ENCODE peak calls at places on chromosomes 11 and 22, in seven cellular contexts. G, T, A, E, U, F and M are unnamed samples.

GRCh38 chr11:10526974-10527918 is 13.7 kb downstream of the RNF141 start:
- DNase-seq in F (no peak), E (no peak), G (no peak), A (no peak), T (no peak), U (no peak), M (no peak)

GRCh38 chr11:2730323-2731284 is 30.8 kb upstream of the KCNQ1OT1 start:
- DNase-seq in T (no peak), F (no peak), A (no peak), G (no peak), E (no peak), U (no peak), M (peak)

GRCh38 chr11:110858556-110858921 is 146.3 kb upstream of the ARHGAP20 start:
- DNase-seq in T (no peak), F (peak), E (no peak), U (peak), A (no peak), G (peak), M (peak)

GRCh38 chr11:120235024-120235628 is 4.8 kb upstream of the POU2F3 start:
- DNase-seq in G (peak), A (peak), F (peak), U (no peak), E (no peak), T (peak), M (peak)

GRCh38 chr11:126162286-126163030 is 49.0 kb downstream of the RPUSD4 start:
- DNase-seq in E (no peak), F (no peak), U (peak), A (no peak), G (no peak), T (no peak), M (no peak)

GRCh38 chr11:77213589-77214428 is 85.8 kb downstream of the MYO7A start:
- DNase-seq in F (no peak), G (no peak), E (no peak), A (no peak), T (no peak), U (no peak), M (no peak)

GRCh38 chr11:17563961-17564686 is 17.1 kb downstream of the OTOG start:
- DNase-seq in U (no peak), E (peak), G (no peak), F (no peak), A (no peak), T (peak), M (no peak)

GRCh38 chr22:39239561-39240423 is 5.0 kb downstream of the PDGFB start:
- DNase-seq in E (peak), U (no peak), F (no peak), G (peak), T (no peak), A (no peak), M (peak)

GRCh38 chr22:36929621-36930020 is 16.2 kb downstream of the CSF2RB start:
- DNase-seq in F (no peak), E (no peak), G (no peak), A (no peak), T (no peak), U (no peak), M (no peak)

GRCh38 chr11:10303558-10304363 is 1.1 kb upstream of the ADM start:
- DNase-seq in F (no peak), A (peak), U (peak), E (peak), T (peak), G (peak), M (peak)

GRCh38 chr22:39150848-39151215 is 1.6 kb downstream of the CBX7 start:
- DNase-seq in E (no peak), A (no peak), G (no peak), T (no peak), U (no peak), F (no peak), M (no peak)

GRCh38 chr11:20937826-20938225 is 268.4 kb downstream of the NELL1 start:
- DNase-seq in G (no peak), T (no peak), A (no peak), U (no peak), F (no peak), E (no peak), M (no peak)

GRCh38 chr11:130645164-130645859 is 196.9 kb downstream of the ADAMTS15 start:
- DNase-seq in U (no peak), G (no peak), T (no peak), A (no peak), E (no peak), F (no peak), M (no peak)

GRCh38 chr11:74084796-74085541 is 76.1 kb upstream of the UCP3 start:
- DNase-seq in E (no peak), U (no peak), F (no peak), A (no peak), G (no peak), T (no peak), M (no peak)

GRCh38 chr22:39287076-39287743 is 32.2 kb downstream of the RPL3 start:
- DNase-seq in F (no peak), T (peak), E (no peak), U (no peak), G (peak), A (no peak), M (no peak)

GRCh38 chr11:2691355-2691761 is 8.4 kb downstream of the KCNQ1OT1 start:
- DNase-seq in G (no peak), F (no peak), A (no peak), E (peak), T (no peak), U (peak), M (no peak)

GRCh38 chr11:120255519-120255866 is 15.6 kb downstream of the POU2F3 start:
- DNase-seq in A (no peak), F (no peak), E (no peak), T (no peak), G (no peak), U (no peak), M (no peak)

DNA sequence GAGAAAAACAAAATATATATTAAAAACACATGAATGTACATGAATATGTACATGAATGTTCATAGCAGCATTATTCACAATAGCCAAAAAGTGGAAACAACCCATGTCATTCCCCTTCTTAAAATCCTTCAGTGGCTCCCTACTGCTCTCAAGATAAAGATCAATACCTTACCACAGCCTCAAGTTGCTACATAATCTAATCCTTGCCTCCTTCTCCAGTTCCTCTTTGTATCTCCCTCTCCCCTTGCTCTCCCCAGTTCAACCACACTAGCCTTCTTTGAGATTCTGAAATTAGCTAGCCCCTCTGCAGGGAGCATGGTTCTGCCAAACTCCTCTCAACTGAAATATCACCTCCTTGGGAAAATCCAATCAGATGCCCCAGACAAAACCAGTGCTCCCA is 28.1 kb downstream of the MTMR2 start:
- DNase-seq in E (no peak), G (no peak), U (no peak), F (no peak), A (no peak), T (no peak), M (no peak)
- TF ChIP-seq POLR2A in E (no peak), G (no peak), U (no peak), F (no peak), A (no peak), T (no peak), M (no peak)

GRCh38 chr11:72150882-72151281 is 15.4 kb downstream of the FOLR3 start:
- DNase-seq in F (no peak), A (no peak), T (no peak), E (no peak), G (no peak), U (no peak), M (no peak)
- H3K4me3 ChIP-seq in F (no peak), A (no peak), T (no peak), E (no peak), G (no peak), U (no peak), M (no peak)

DNA sequence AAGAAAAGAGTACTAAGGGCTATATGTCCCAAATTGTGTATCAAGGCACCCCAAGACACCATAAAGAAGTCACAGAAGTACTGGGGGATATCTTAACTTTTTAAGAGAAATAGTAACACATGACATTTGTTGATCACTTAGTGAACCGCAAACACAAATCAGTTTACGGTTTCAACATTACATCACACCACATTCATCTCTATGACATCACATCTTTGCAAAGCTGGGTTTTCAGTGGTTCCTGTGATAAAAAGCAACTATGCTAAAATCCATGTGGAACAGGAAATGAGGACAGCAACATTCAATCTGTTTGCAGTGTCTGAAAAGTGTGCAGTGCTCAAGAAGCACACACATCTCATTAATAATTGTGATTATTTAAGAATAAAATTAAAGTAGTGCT is 155.8 kb upstream of the SOX6 start:
- DNase-seq in E (no peak), G (no peak), U (no peak), F (no peak), A (no peak), T (no peak), M (no peak)
- H3K27ac ChIP-seq in E (no peak), G (no peak), U (no peak), F (no peak), A (no peak), T (no peak), M (no peak)

GRCh38 chr11:80621871-80622270 is 1181.0 kb upstream of the TENM4 start:
- DNase-seq in F (no peak), U (no peak), T (no peak), E (no peak), A (no peak), G (no peak), M (no peak)
- TF ChIP-seq POLR2A in F (no peak), U (no peak), T (no peak), E (no peak), A (no peak), G (no peak), M (no peak)

DNA sequence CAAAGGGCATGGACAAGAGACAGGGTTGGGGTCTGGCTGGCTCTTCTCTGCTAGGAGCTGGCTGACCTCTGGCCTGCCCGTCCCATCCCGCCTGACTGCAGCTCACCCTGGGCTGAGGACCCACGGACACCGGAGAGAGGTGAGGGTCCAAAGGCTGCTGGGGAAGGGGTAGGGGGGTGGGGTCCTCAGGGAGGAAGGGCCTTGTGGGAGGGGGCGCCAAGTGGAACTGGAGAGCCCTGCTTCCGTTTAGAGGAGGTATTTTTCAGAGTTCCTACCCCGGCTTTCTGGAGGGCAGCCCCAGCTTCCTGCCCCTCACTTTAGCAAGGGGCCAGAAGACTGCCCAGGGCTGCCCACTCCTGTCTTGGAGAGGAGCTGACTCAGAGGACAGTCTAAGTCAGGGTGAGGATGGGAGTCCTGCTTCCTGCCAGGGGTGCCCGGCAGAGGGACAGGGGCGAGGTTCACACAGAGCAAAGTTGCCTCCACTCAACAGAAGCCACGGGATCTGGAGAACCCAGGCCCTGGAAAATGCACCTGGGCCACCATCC is 7.1 kb downstream of the LARGE2 start:
- DNase-seq in U (no peak), F (no peak), T (peak), G (no peak), E (no peak), A (no peak), M (peak)
- H3K4me3 ChIP-seq in U (no peak), F (no peak), T (no peak), G (no peak), E (no peak), A (no peak), M (no peak)

DNA sequence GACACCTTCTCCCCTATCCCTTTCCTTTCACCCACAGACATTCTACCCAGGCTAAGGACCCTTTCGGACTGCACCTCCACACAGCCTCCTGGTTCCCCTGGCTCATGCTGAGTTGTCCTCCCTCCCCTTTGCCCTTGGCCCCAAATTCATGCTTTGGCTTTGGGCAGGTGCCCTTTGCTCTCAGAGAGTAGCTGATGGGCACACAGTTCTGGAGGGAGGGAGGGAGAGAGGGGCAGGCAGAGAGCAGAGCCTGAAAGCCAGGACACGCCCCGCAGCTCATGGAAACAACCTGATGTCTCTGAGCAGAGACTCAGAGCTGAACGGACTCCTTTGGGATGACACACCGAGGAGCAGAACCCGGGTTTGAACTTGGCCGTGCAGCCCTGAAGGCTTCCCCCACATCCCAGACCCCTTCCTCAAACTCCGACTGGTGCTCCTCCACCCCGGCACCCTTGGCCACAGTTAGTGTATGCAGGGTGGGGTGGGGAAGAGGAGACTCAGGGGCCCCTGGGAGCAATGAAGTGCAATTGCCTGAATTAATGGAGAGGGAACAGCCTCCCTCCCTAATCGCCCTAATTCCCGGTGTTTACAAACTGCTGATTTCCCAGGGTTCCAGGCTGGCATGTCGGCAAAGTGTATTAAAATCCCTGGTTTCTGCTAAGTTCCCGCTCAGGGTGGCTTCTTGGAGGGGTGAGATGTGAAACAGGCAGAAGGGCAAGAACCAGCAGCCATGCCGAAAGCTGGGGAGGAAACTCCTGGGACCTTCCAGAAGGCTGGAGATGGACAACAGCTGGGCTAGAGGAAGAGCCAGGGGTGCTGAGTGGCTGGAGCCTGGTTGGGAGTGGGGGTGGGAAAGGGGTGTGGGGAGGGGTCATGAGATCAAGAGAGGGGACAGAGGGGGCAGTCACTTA is 71.2 kb upstream of the SHISAL1 start:
- DNase-seq in G (no peak), F (no peak), A (no peak), T (no peak), E (peak), U (no peak), M (no peak)
- H3K27ac ChIP-seq in G (no peak), F (no peak), A (no peak), T (no peak), E (peak), U (no peak), M (no peak)

DNA sequence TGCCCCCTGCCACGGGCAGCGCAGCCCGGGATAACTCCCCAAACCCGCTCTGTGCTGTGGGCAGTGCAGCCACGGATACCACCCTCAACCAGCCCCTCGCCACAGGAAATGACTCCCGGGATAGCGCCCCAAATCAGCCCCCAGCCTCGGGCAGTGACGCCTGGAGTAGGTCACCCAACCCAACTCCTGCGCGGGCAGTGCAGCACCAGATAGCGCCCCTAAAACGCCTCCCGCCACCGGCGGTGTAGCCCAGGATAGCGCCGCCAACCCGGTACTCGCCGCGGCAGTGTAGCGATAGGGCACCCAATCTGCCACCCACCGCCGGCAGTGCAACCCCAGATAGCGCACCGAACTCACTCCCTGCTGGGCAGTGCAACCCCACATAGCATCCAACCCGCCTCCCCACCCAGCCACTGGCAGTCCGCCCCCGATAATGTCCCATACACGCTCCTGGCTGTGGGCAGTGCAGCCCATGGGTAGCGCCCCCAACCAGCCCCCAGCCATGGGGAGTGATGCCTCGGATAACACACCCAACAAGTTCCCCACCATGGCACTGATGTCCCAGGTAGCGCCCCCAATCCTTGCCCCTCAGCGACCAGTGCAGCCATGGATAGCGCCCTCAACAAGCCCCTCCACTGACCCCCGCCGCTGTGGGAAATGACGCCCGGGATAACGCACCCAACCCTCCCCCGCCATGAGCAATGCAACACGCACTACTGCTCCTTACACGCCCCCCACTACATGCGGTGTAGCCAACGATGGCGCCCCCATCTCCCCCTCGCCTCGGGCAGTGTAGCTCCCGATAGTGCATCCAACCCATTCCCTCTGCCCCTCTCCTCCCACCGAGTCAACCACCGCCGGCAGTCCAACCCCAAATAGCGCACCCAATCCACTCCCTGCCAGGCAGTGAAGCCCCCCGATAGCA is 1.4 kb downstream of the RFPL2 start:
- DNase-seq in E (no peak), T (no peak), A (peak), G (no peak), U (no peak), F (no peak), M (no peak)
- TF ChIP-seq POLR2A in E (no peak), T (no peak), A (no peak), G (no peak), U (no peak), F (no peak), M (no peak)

GRCh38 chr22:38082986-38083710 is 836 bp downstream of the SLC16A8 start:
- DNase-seq in F (no peak), E (no peak), U (no peak), G (no peak), A (no peak), T (no peak), M (no peak)

GRCh38 chr22:38080468-38080846 is 3.5 kb downstream of the SLC16A8 start:
- DNase-seq in U (no peak), T (no peak), E (no peak), G (no peak), A (no peak), F (no peak), M (no peak)

GRCh38 chr22:38081636-38081940 is 2.4 kb downstream of the SLC16A8 start:
- DNase-seq in F (no peak), A (no peak), U (no peak), T (no peak), E (no peak), G (no peak), M (no peak)

GRCh38 chr22:38080847-38081635 is 2.9 kb downstream of the SLC16A8 start:
- DNase-seq in A (no peak), G (peak), T (no peak), U (no peak), F (no peak), E (peak), M (peak)

DNA sequence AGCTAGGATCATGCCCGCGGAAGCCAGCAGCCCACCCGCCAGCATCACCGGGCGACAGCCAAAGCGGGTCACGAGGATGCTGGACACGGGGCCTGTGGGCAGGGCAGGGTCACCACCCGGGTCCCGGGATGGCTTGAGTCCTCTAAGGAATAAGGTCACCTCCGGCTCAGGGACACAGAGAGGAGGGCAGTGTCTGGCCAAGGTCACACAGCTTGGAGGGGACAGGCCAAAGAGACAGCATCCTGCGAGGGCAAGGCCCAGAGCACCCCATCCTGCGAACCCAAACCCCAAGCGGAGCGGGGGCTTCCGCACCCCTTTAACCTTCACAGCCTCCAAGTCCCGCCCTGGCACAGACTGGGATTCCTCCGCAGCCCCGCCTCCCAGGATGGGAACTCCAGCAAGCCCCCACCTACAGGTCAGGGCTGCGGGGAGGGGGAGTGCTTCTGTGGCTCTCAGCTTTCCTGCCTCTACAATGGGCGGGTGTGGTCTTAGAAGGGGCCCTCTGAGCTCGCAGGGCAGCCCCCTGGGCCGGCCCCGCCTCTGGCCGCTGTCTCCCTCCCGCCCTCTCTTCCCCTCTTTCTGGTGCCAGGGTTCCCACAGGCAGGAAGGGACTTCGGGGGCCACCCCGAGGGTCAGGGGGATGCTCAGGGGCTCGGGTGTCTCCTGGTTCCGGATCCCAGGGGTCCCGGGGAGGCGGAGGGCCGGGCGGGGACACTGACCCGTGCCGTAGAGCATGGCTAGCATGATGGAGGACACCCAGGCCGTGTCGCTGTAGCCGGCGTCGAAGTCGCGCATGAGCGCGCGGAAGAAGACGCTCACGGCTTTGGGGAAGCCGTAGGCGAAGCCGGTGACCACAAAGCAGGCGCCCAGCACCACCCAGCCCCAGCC is 1.8 kb downstream of the SLC16A8 start:
- DNase-seq in T (no peak), F (no peak), A (no peak), E (peak), G (no peak), U (no peak), M (no peak)
- H3K4me3 ChIP-seq in T (peak), F (peak), A (no peak), E (no peak), G (peak), U (no peak), M (no peak)